ENCODE peak calls at places on chromosomes 5 and 9, in ten cellular contexts. G, D, W, B, R, K, J, P, X and L are unnamed samples.

GRCh38 chr9:36772449-36773370 is 200.0 kb downstream of the MELK start:
- DNase-seq in G (no peak), D (no peak), W (no peak), B (peak), R (peak), K (no peak), J (no peak), P (peak), X (no peak), L (peak)

GRCh38 chr5:10366310-10367297 is 13.1 kb downstream of the MARCHF6 start:
- DNase-seq in G (no peak), D (no peak), W (no peak), B (peak), R (peak), K (no peak), J (peak), P (no peak), X (no peak), L (peak)

GRCh38 chr5:75006821-75007536 is 45.4 kb downstream of the GCNT4 start:
- DNase-seq in G (no peak), D (no peak), W (no peak), B (no peak), R (no peak), K (no peak), J (peak), P (no peak), X (no peak), L (no peak)

GRCh38 chr9:136769710-136770191 is 5.4 kb upstream of the LCN15 start:
- DNase-seq in G (no peak), D (peak), W (no peak), B (peak), R (no peak), K (peak), J (no peak), P (peak), X (no peak), L (peak)

GRCh38 chr9:136058801-136059302 is 36.2 kb downstream of the NACC2 start:
- DNase-seq in G (no peak), D (no peak), W (no peak), B (no peak), R (no peak), K (no peak), J (no peak), P (no peak), X (peak), L (no peak)

GRCh38 chr5:72141440-72142271 is 34.4 kb downstream of the MAP1B start:
- DNase-seq in G (no peak), D (no peak), W (no peak), B (peak), R (peak), K (no peak), J (peak), P (no peak), X (no peak), L (peak)

GRCh38 chr5:171310816-171311697 is 2.0 kb downstream of the TLX3 start:
- DNase-seq in G (no peak), D (no peak), W (no peak), B (peak), R (peak), K (no peak), J (peak), P (no peak), X (no peak), L (peak)

GRCh38 chr5:129904102-129904666 is at the start of gene CHSY3:
- DNase-seq in G (no peak), D (peak), W (peak), B (peak), R (peak), K (peak), J (peak), P (no peak), X (peak), L (peak)

GRCh38 chr5:10420926-10421325 is 20.8 kb upstream of the ROPN1L start:
- DNase-seq in G (no peak), D (no peak), W (no peak), B (peak), R (peak), K (no peak), J (no peak), P (no peak), X (no peak), L (peak)

GRCh38 chr5:14738050-14738449 is 73.5 kb downstream of the OTULIN start:
- DNase-seq in G (no peak), D (no peak), W (no peak), B (no peak), R (no peak), K (no peak), J (no peak), P (no peak), X (no peak), L (no peak)

GRCh38 chr5:175809531-175810121 is 61.8 kb upstream of the CPLX2 start:
- DNase-seq in G (no peak), D (no peak), W (no peak), B (peak), R (peak), K (no peak), J (peak), P (no peak), X (no peak), L (peak)

GRCh38 chr5:167207081-167207480 is 1084.4 kb upstream of the WWC1 start:
- DNase-seq in G (no peak), D (no peak), W (no peak), B (no peak), R (peak), K (no peak), J (peak), P (no peak), X (no peak), L (no peak)

GRCh38 chr5:73369283-73369682 is 79.3 kb downstream of the FOXD1 start:
- DNase-seq in G (no peak), D (no peak), W (no peak), B (no peak), R (no peak), K (no peak), J (no peak), P (no peak), X (no peak), L (no peak)

GRCh38 chr9:108961151-108961550 is 27.0 kb downstream of the ABITRAM start:
- DNase-seq in G (no peak), D (no peak), W (no peak), B (no peak), R (no peak), K (no peak), J (no peak), P (no peak), X (no peak), L (no peak)

GRCh38 chr5:55665065-55665464 is 47.1 kb downstream of the SLC38A9 start:
- DNase-seq in G (no peak), D (no peak), W (no peak), B (no peak), R (no peak), K (no peak), J (peak), P (no peak), X (no peak), L (no peak)

GRCh38 chr9:76441551-76442322 is 17.2 kb upstream of the GCNT1 start:
- DNase-seq in G (no peak), D (peak), W (no peak), B (peak), R (peak), K (no peak), J (no peak), P (no peak), X (peak), L (peak)

GRCh38 chr5:31733365-31733764 is 94.4 kb downstream of the PDZD2 start:
- DNase-seq in G (no peak), D (no peak), W (no peak), B (peak), R (no peak), K (no peak), J (no peak), P (no peak), X (peak), L (no peak)

GRCh38 chr5:15936505-15937245 is 242.9 kb downstream of the MARCHF11 start:
- DNase-seq in G (no peak), D (no peak), W (no peak), B (no peak), R (no peak), K (no peak), J (no peak), P (no peak), X (no peak), L (no peak)

GRCh38 chr5:158658439-158659230 is 441.1 kb downstream of the EBF1 start:
- DNase-seq in G (no peak), D (no peak), W (no peak), B (no peak), R (no peak), K (no peak), J (peak), P (no peak), X (no peak), L (no peak)

GRCh38 chr9:80004687-80005086 is 432.9 kb downstream of the TLE4 start:
- DNase-seq in G (no peak), D (no peak), W (no peak), B (peak), R (no peak), K (no peak), J (no peak), P (no peak), X (no peak), L (no peak)

GRCh38 chr9:38081356-38082108 is 12.5 kb upstream of the SHB start:
- DNase-seq in G (peak), D (no peak), W (no peak), B (no peak), R (no peak), K (no peak), J (no peak), P (no peak), X (peak), L (peak)

GRCh38 chr5:173763410-173763809 is 124.7 kb upstream of the CPEB4 start:
- DNase-seq in G (no peak), D (no peak), W (no peak), B (no peak), R (no peak), K (no peak), J (no peak), P (no peak), X (no peak), L (no peak)

GRCh38 chr9:129866373-129867137 is 31.3 kb downstream of the USP20 start:
- DNase-seq in G (no peak), D (no peak), W (no peak), B (no peak), R (no peak), K (no peak), J (no peak), P (peak), X (no peak), L (no peak)

GRCh38 chr5:86570427-86571083 is 47.2 kb upstream of the COX7C start:
- DNase-seq in G (no peak), D (no peak), W (no peak), B (peak), R (no peak), K (no peak), J (no peak), P (no peak), X (no peak), L (no peak)

GRCh38 chr9:75183293-75183692 is 95.0 kb downstream of the OSTF1 start:
- DNase-seq in G (no peak), D (no peak), W (no peak), B (no peak), R (no peak), K (no peak), J (no peak), P (no peak), X (no peak), L (no peak)

GRCh38 chr9:6000955-6001354 is 14.5 kb downstream of the RANBP6 start:
- DNase-seq in G (no peak), D (no peak), W (no peak), B (no peak), R (no peak), K (no peak), J (no peak), P (no peak), X (no peak), L (no peak)

GRCh38 chr9:92738661-92739081 is 26.0 kb downstream of the BICD2 start:
- DNase-seq in G (no peak), D (no peak), W (no peak), B (no peak), R (no peak), K (no peak), J (peak), P (no peak), X (peak), L (no peak)